ENCODE peak calls at places on chromosomes 5 and 9, in ten cellular contexts. One of them, this sample, is unnamed.

GRCh38 chr5:31937226-31937625 is 236.9 kb downstream of the GOLPH3 start:
- DNase-seq in coronary artery: no peak
- DNase-seq in ovary: peak; percentile 31
- DNase-seq in BJ: no peak
- DNase-seq in osteoblast: no peak
- DNase-seq in kidney: no peak
- DNase-seq in thyroid gland: no peak
- DNase-seq in IMR-90: no peak
- DNase-seq in epithelial cell of esophagus: peak; percentile 7
- DNase-seq in psoas muscle: no peak
- DNase-seq in this sample: no peak

GRCh38 chr5:166363071-166363470 is 1928.4 kb upstream of the WWC1 start:
- DNase-seq in coronary artery: no peak
- DNase-seq in epithelial cell of esophagus: no peak
- DNase-seq in IMR-90: no peak
- DNase-seq in BJ: no peak
- DNase-seq in kidney: no peak
- DNase-seq in psoas muscle: no peak
- DNase-seq in ovary: no peak
- DNase-seq in thyroid gland: no peak
- DNase-seq in osteoblast: no peak
- DNase-seq in this sample: no peak

GRCh38 chr5:72693001-72693442 is 123.4 kb upstream of the TNPO1 start:
- DNase-seq in coronary artery: no peak
- DNase-seq in psoas muscle: no peak
- DNase-seq in BJ: no peak
- DNase-seq in epithelial cell of esophagus: peak; percentile 13
- DNase-seq in ovary: no peak
- DNase-seq in osteoblast: no peak
- DNase-seq in thyroid gland: no peak
- DNase-seq in IMR-90: peak; percentile 30
- DNase-seq in kidney: no peak
- DNase-seq in this sample: no peak

GRCh38 chr5:135471726-135472125 is 19.6 kb upstream of the TIFAB start:
- DNase-seq in ovary: no peak
- DNase-seq in epithelial cell of esophagus: no peak
- DNase-seq in osteoblast: no peak
- DNase-seq in psoas muscle: no peak
- DNase-seq in kidney: peak; percentile 23
- DNase-seq in coronary artery: no peak
- DNase-seq in thyroid gland: no peak
- DNase-seq in BJ: no peak
- DNase-seq in IMR-90: no peak
- DNase-seq in this sample: no peak

GRCh38 chr9:133282454-133283238 is 7.6 kb upstream of the ABO start:
- DNase-seq in BJ: no peak
- DNase-seq in kidney: no peak
- DNase-seq in IMR-90: no peak
- DNase-seq in thyroid gland: no peak
- DNase-seq in osteoblast: no peak
- DNase-seq in coronary artery: no peak
- DNase-seq in ovary: no peak
- DNase-seq in epithelial cell of esophagus: no peak
- DNase-seq in psoas muscle: no peak
- DNase-seq in this sample: no peak

GRCh38 chr5:168359820-168360460 is 68.5 kb downstream of the WWC1 start:
- DNase-seq in osteoblast: no peak
- DNase-seq in BJ: no peak
- DNase-seq in kidney: no peak
- DNase-seq in thyroid gland: no peak
- DNase-seq in psoas muscle: no peak
- DNase-seq in epithelial cell of esophagus: peak; percentile 85
- DNase-seq in coronary artery: no peak
- DNase-seq in IMR-90: no peak
- DNase-seq in ovary: no peak
- DNase-seq in this sample: no peak

GRCh38 chr9:107215381-107215780 is 67.7 kb upstream of the RAD23B start:
- DNase-seq in kidney: no peak
- DNase-seq in IMR-90: peak; percentile 47
- DNase-seq in thyroid gland: no peak
- DNase-seq in ovary: no peak
- DNase-seq in epithelial cell of esophagus: peak; percentile 20
- DNase-seq in coronary artery: no peak
- DNase-seq in osteoblast: no peak
- DNase-seq in psoas muscle: no peak
- DNase-seq in BJ: no peak
- DNase-seq in this sample: peak; percentile 70

GRCh38 chr5:157890825-157891587 is 32.1 kb upstream of the CLINT1 start:
- DNase-seq in psoas muscle: no peak
- DNase-seq in BJ: no peak
- DNase-seq in epithelial cell of esophagus: no peak
- DNase-seq in ovary: no peak
- DNase-seq in osteoblast: no peak
- DNase-seq in thyroid gland: no peak
- DNase-seq in kidney: no peak
- DNase-seq in IMR-90: peak; percentile 6
- DNase-seq in coronary artery: no peak
- DNase-seq in this sample: no peak

GRCh38 chr5:14212838-14213237 is 69.7 kb downstream of the TRIO start:
- DNase-seq in kidney: no peak
- DNase-seq in ovary: no peak
- DNase-seq in osteoblast: no peak
- DNase-seq in thyroid gland: no peak
- DNase-seq in epithelial cell of esophagus: no peak
- DNase-seq in IMR-90: no peak
- DNase-seq in BJ: no peak
- DNase-seq in psoas muscle: no peak
- DNase-seq in coronary artery: no peak
- DNase-seq in this sample: no peak

GRCh38 chr5:79077680-79078365 is 8.3 kb downstream of the BHMT2 start:
- DNase-seq in BJ: no peak
- DNase-seq in IMR-90: peak; percentile 32
- DNase-seq in coronary artery: no peak
- DNase-seq in kidney: no peak
- DNase-seq in osteoblast: peak; percentile 79
- DNase-seq in psoas muscle: no peak
- DNase-seq in epithelial cell of esophagus: peak; percentile 40
- DNase-seq in thyroid gland: no peak
- DNase-seq in ovary: no peak
- DNase-seq in this sample: no peak

GRCh38 chr5:138573949-138574670 is 1.1 kb downstream of the HSPA9 start:
- DNase-seq in BJ: no peak
- DNase-seq in osteoblast: peak; percentile 84
- DNase-seq in coronary artery: no peak
- DNase-seq in ovary: no peak
- DNase-seq in thyroid gland: no peak
- DNase-seq in psoas muscle: no peak
- DNase-seq in IMR-90: peak; percentile 52
- DNase-seq in kidney: no peak
- DNase-seq in epithelial cell of esophagus: peak; percentile 57
- DNase-seq in this sample: no peak

GRCh38 chr9:131837316-131837715 is 97.4 kb upstream of the RAPGEF1 start:
- DNase-seq in ovary: no peak
- DNase-seq in IMR-90: no peak
- DNase-seq in epithelial cell of esophagus: peak; percentile 4
- DNase-seq in BJ: no peak
- DNase-seq in psoas muscle: no peak
- DNase-seq in thyroid gland: peak; percentile 46
- DNase-seq in osteoblast: peak; percentile 84
- DNase-seq in kidney: peak; percentile 60
- DNase-seq in coronary artery: no peak
- DNase-seq in this sample: no peak

GRCh38 chr9:121841771-121842611 is 190.6 kb downstream of the DAB2IP start:
- DNase-seq in epithelial cell of esophagus: no peak
- DNase-seq in IMR-90: peak; percentile 73
- DNase-seq in ovary: no peak
- DNase-seq in BJ: no peak
- DNase-seq in kidney: no peak
- DNase-seq in thyroid gland: peak; percentile 45
- DNase-seq in osteoblast: no peak
- DNase-seq in psoas muscle: no peak
- DNase-seq in coronary artery: peak; percentile 31
- DNase-seq in this sample: no peak

GRCh38 chr5:132065351-132065937 is 5.0 kb downstream of the IL3 start:
- DNase-seq in epithelial cell of esophagus: peak; percentile 82
- DNase-seq in thyroid gland: peak; percentile 23
- DNase-seq in coronary artery: no peak
- DNase-seq in IMR-90: peak; percentile 73
- DNase-seq in osteoblast: peak; percentile 95
- DNase-seq in ovary: no peak
- DNase-seq in BJ: no peak
- DNase-seq in kidney: peak; percentile 52
- DNase-seq in psoas muscle: no peak
- DNase-seq in this sample: peak; percentile 69

GRCh38 chr9:113579270-113580040 is 115.9 kb downstream of the RGS3 start:
- DNase-seq in kidney: peak; percentile 78
- DNase-seq in coronary artery: no peak
- DNase-seq in BJ: no peak
- DNase-seq in IMR-90: peak; percentile 60
- DNase-seq in thyroid gland: no peak
- DNase-seq in ovary: no peak
- DNase-seq in psoas muscle: no peak
- DNase-seq in epithelial cell of esophagus: no peak
- DNase-seq in osteoblast: peak; percentile 87
- DNase-seq in this sample: peak; percentile 82
- TF ChIP-seq CTCF in kidney: no peak
- TF ChIP-seq CTCF in coronary artery: no peak
- TF ChIP-seq CTCF in BJ: no peak
- TF ChIP-seq CTCF in IMR-90: no peak
- TF ChIP-seq CTCF in thyroid gland: no peak
- TF ChIP-seq CTCF in ovary: no peak
- TF ChIP-seq CTCF in psoas muscle: no peak
- TF ChIP-seq CTCF in epithelial cell of esophagus: no peak
- TF ChIP-seq CTCF in osteoblast: no peak
- TF ChIP-seq CTCF in this sample: no peak

DNA sequence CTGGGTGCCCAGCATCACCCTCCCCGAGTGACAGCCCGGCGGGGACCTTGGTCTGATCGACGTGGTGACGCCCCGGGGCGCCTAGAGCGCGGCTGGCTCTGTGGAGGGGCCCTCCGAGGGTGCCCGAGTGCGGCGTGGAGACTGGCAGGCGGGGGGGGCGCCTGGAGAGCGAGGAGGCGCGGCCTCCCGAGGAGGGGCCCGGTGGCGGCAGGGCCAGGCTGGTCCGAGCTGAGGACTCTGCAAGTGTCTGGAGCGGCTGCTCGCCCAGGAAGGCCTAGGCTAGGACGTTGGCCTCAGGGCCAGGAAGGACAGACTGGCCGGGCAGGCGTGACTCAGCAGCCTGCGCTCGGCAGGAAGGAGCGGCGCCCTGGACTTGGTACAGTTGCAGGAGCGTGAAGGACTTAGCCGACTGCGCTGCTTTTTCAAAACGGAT is 1.3 kb downstream of the GADD45G start:
- DNase-seq in coronary artery: peak; percentile 87
- DNase-seq in BJ: no peak
- DNase-seq in osteoblast: peak; percentile 87
- DNase-seq in IMR-90: peak; percentile 61
- DNase-seq in psoas muscle: peak; percentile 81
- DNase-seq in kidney: peak; percentile 95
- DNase-seq in epithelial cell of esophagus: peak; percentile 83
- DNase-seq in thyroid gland: peak; percentile 86
- DNase-seq in ovary: peak; percentile 81
- DNase-seq in this sample: peak; percentile 77
- H3K4me3 ChIP-seq in coronary artery: peak overlapping the region; percentile 95
- H3K4me3 ChIP-seq in BJ: no peak overlapping the region
- H3K4me3 ChIP-seq in osteoblast: peak overlapping the region; percentile 65
- H3K4me3 ChIP-seq in IMR-90: no peak overlapping the region
- H3K4me3 ChIP-seq in psoas muscle: peak overlapping the region; percentile 82
- H3K4me3 ChIP-seq in kidney: peak overlapping the region; percentile 73
- H3K4me3 ChIP-seq in epithelial cell of esophagus: peak overlapping the region; percentile 51
- H3K4me3 ChIP-seq in thyroid gland: peak overlapping the region; percentile 75
- H3K4me3 ChIP-seq in ovary: peak overlapping the region; percentile 74
- H3K4me3 ChIP-seq in this sample: peak overlapping the region; percentile 46

GRCh38 chr5:159641371-159642039 is 274.8 kb upstream of the ADRA1B start:
- DNase-seq in coronary artery: no peak
- DNase-seq in ovary: no peak
- DNase-seq in kidney: no peak
- DNase-seq in psoas muscle: no peak
- DNase-seq in epithelial cell of esophagus: no peak
- DNase-seq in osteoblast: no peak
- DNase-seq in BJ: no peak
- DNase-seq in IMR-90: no peak
- DNase-seq in thyroid gland: no peak
- DNase-seq in this sample: no peak

GRCh38 chr5:159644053-159644452 is 272.2 kb upstream of the ADRA1B start:
- DNase-seq in IMR-90: no peak
- DNase-seq in thyroid gland: no peak
- DNase-seq in ovary: no peak
- DNase-seq in psoas muscle: no peak
- DNase-seq in BJ: no peak
- DNase-seq in epithelial cell of esophagus: no peak
- DNase-seq in kidney: no peak
- DNase-seq in coronary artery: no peak
- DNase-seq in osteoblast: no peak
- DNase-seq in this sample: no peak

GRCh38 chr5:159640921-159641320 is 275.4 kb upstream of the ADRA1B start:
- DNase-seq in kidney: no peak
- DNase-seq in psoas muscle: no peak
- DNase-seq in epithelial cell of esophagus: no peak
- DNase-seq in thyroid gland: no peak
- DNase-seq in coronary artery: no peak
- DNase-seq in BJ: no peak
- DNase-seq in IMR-90: no peak
- DNase-seq in ovary: no peak
- DNase-seq in osteoblast: no peak
- DNase-seq in this sample: no peak

GRCh38 chr5:159640376-159640775 is 275.9 kb upstream of the ADRA1B start:
- DNase-seq in ovary: no peak
- DNase-seq in IMR-90: no peak
- DNase-seq in BJ: no peak
- DNase-seq in epithelial cell of esophagus: no peak
- DNase-seq in osteoblast: no peak
- DNase-seq in coronary artery: no peak
- DNase-seq in thyroid gland: no peak
- DNase-seq in psoas muscle: no peak
- DNase-seq in kidney: no peak
- DNase-seq in this sample: no peak

DNA sequence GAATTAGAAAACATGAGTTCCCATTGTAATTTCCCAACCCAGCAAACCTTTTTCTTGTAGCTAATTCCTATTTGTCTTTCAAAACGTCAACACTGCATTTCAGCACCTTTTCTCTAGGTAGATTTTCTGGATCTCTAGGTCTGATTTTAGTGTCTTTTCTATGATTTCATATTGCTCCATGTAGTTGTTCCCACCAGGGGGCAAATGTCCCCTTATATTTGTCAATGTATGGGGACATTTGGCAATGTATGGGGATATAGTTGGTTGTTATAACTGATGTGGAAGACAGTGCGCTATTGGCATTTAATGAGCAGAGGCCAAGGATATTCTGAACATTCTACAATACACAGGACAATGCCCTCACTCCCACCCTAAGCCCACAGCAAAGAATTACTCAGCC is 273.9 kb upstream of the ADRA1B start:
- DNase-seq in psoas muscle: no peak
- DNase-seq in BJ: no peak
- DNase-seq in epithelial cell of esophagus: no peak
- DNase-seq in IMR-90: no peak
- DNase-seq in ovary: no peak
- DNase-seq in coronary artery: no peak
- DNase-seq in osteoblast: no peak
- DNase-seq in kidney: no peak
- DNase-seq in thyroid gland: no peak
- DNase-seq in this sample: no peak
- TF ChIP-seq CTCF in psoas muscle: no peak
- TF ChIP-seq CTCF in BJ: no peak
- TF ChIP-seq CTCF in epithelial cell of esophagus: no peak
- TF ChIP-seq CTCF in IMR-90: peak; percentile 14
- TF ChIP-seq CTCF in ovary: no peak
- TF ChIP-seq CTCF in coronary artery: no peak
- TF ChIP-seq CTCF in osteoblast: no peak
- TF ChIP-seq CTCF in kidney: no peak
- TF ChIP-seq CTCF in thyroid gland: no peak
- TF ChIP-seq CTCF in this sample: no peak

GRCh38 chr9:8733096-8733954 is 933.7 kb upstream of the DMAC1 start:
- DNase-seq in thyroid gland: peak; percentile 31
- DNase-seq in kidney: peak; percentile 77
- DNase-seq in coronary artery: no peak
- DNase-seq in epithelial cell of esophagus: peak; percentile 4
- DNase-seq in BJ: no peak
- DNase-seq in IMR-90: no peak
- DNase-seq in osteoblast: no peak
- DNase-seq in psoas muscle: peak; percentile 30
- DNase-seq in ovary: peak; percentile 37
- DNase-seq in this sample: peak; percentile 64
- H3K4me3 ChIP-seq in thyroid gland: no peak overlapping the region
- H3K4me3 ChIP-seq in kidney: peak overlapping the region; percentile 15
- H3K4me3 ChIP-seq in coronary artery: peak overlapping the region; percentile 69
- H3K4me3 ChIP-seq in epithelial cell of esophagus: no peak overlapping the region
- H3K4me3 ChIP-seq in BJ: no peak overlapping the region
- H3K4me3 ChIP-seq in IMR-90: no peak overlapping the region
- H3K4me3 ChIP-seq in osteoblast: peak overlapping the region; percentile 58
- H3K4me3 ChIP-seq in psoas muscle: peak overlapping the region; percentile 35
- H3K4me3 ChIP-seq in ovary: no peak overlapping the region
- H3K4me3 ChIP-seq in this sample: peak overlapping the region; percentile 23